ENCODE peak calls at places on chromosomes 3 and 15, in eight cellular contexts. W is HCT116, C is MM.1S, D is GM23338, V is OCI-LY7, E is SK-N-SH, S is hepatocyte, T is PC-3. M is an unnamed sample.

GRCh38 chr3:50806031-50806430 is 131.3 kb downstream of the DOCK3 start:
- DNase-seq in W (no peak), C (peak), D (no peak), V (no peak), E (no peak), S (no peak), T (peak), M (no peak)

GRCh38 chr15:25597576-25597975 is 158.8 kb upstream of the UBE3A start:
- DNase-seq in W (no peak), C (no peak), D (no peak), V (no peak), E (no peak), S (no peak), T (no peak), M (no peak)

GRCh38 chr3:111903067-111903511 is 44.0 kb downstream of the PHLDB2 start:
- DNase-seq in W (peak), C (no peak), D (peak), V (no peak), E (no peak), S (no peak), T (peak), M (peak)

GRCh38 chr15:72227192-72227586 is 3.8 kb downstream of the PKM start:
- DNase-seq in W (peak), C (no peak), D (no peak), V (peak), E (no peak), S (peak), T (peak), M (no peak)

GRCh38 chr15:91862891-91863520 is 9.5 kb downstream of the SLCO3A1 start:
- DNase-seq in W (no peak), C (no peak), D (no peak), V (no peak), E (no peak), S (no peak), T (no peak), M (no peak)

GRCh38 chr3:29695201-29695904 is 414.5 kb downstream of the RBMS3 start:
- DNase-seq in W (no peak), C (no peak), D (no peak), V (no peak), E (no peak), S (no peak), T (peak), M (no peak)

GRCh38 chr3:104388624-104389023 is 978.1 kb upstream of the ALCAM start:
- DNase-seq in W (no peak), C (peak), D (no peak), V (no peak), E (no peak), S (peak), T (peak), M (no peak)

GRCh38 chr15:40066531-40066930 is 27.6 kb upstream of the SRP14 start:
- DNase-seq in W (no peak), C (no peak), D (no peak), V (no peak), E (no peak), S (no peak), T (peak), M (no peak)

GRCh38 chr3:525415-525814 is 328.9 kb downstream of the CHL1 start:
- DNase-seq in W (no peak), C (no peak), D (no peak), V (peak), E (no peak), S (peak), T (no peak), M (no peak)

GRCh38 chr15:68678746-68679145 is 100.0 kb downstream of the CORO2B start:
- DNase-seq in W (no peak), C (no peak), D (no peak), V (no peak), E (no peak), S (no peak), T (no peak), M (no peak)

GRCh38 chr15:68677996-68678395 is 99.2 kb downstream of the CORO2B start:
- DNase-seq in W (no peak), C (no peak), D (no peak), V (no peak), E (no peak), S (no peak), T (no peak), M (no peak)

GRCh38 chr15:68676926-68677325 is 98.1 kb downstream of the CORO2B start:
- DNase-seq in W (no peak), C (no peak), D (no peak), V (no peak), E (no peak), S (no peak), T (no peak), M (no peak)

GRCh38 chr15:68679961-68680371 is 101.2 kb downstream of the CORO2B start:
- DNase-seq in W (no peak), C (no peak), D (no peak), V (no peak), E (no peak), S (no peak), T (no peak), M (no peak)

DNA sequence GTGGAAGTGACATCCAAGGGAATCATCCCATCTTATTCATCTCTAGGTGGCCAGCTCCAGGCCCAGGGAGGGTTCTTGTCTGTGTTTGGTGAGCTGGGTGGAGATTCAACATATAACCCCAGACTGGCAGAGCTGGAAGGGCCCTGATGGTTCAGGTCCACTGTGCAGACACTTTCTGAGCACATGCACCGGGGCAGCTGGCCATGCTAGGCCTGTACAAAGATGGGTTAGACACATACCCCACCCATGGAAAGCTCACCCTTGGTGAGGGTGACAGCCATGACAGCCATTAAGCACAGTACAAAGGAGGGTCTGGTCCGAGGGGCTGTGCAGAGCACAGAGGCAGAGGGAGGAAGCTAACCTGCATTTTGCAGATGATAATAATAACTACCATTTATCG is 100.4 kb downstream of the CORO2B start:
- DNase-seq in W (no peak), C (no peak), D (no peak), V (no peak), E (no peak), S (no peak), T (no peak), M (no peak)
- H3K27ac ChIP-seq in W (no peak), C (no peak), D (no peak), V (no peak), E (no peak), S (no peak), T (no peak), M (no peak)

GRCh38 chr3:105813710-105814109 is 55.1 kb downstream of the CBLB start:
- DNase-seq in W (no peak), C (no peak), D (no peak), V (no peak), E (no peak), S (no peak), T (no peak), M (no peak)
- TF ChIP-seq CTCF in W (no peak), C (no peak), D (no peak), V (no peak), E (no peak), S (no peak), T (no peak), M (no peak)

GRCh38 chr15:66195621-66196230 is 57.8 kb downstream of the MEGF11 start:
- DNase-seq in W (no peak), C (no peak), D (no peak), V (no peak), E (no peak), S (no peak), T (no peak), M (no peak)

GRCh38 chr15:66193066-66193465 is 60.5 kb downstream of the MEGF11 start:
- DNase-seq in W (no peak), C (no peak), D (no peak), V (no peak), E (no peak), S (no peak), T (peak), M (no peak)

GRCh38 chr15:66196565-66196964 is 57.0 kb downstream of the MEGF11 start:
- DNase-seq in W (peak), C (no peak), D (no peak), V (no peak), E (no peak), S (no peak), T (peak), M (no peak)
- TF ChIP-seq EZH2phosphoT487 in W (no peak), C (no peak), D (no peak), V (no peak), E (no peak), S (no peak), T (no peak), M (no peak)

GRCh38 chr3:17759901-17760300 is 17.5 kb upstream of the TBC1D5 start:
- DNase-seq in W (no peak), C (no peak), D (no peak), V (no peak), E (no peak), S (no peak), T (peak), M (no peak)
- H3K27ac ChIP-seq in W (no peak), C (no peak), D (no peak), V (no peak), E (no peak), S (no peak), T (no peak), M (no peak)

DNA sequence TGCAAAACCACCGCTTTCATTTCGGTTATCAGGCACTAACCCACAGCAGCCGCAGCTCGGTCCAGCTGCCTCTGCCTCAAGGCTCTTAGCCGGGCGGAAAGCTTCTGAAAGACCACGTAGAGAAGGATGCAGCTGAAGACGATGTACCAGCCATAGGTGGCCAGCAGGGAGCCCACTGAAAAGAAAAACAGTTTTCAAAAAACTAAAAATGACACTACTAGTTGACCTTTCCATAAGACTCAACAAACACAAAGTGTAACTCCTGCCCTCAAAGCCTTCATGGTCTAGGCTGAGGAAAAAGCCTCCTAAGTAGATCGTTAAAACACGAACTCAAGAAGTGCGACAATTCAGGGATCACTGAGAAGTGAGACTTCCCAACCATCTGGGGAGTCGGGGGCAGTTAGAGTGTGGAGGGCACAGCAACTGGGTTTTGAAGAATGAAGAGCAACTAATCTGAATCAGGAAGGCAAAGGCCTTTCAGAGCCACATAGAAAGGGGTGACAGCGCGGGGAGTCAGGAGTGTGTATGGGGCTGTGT is 716 bp downstream of the SELENOS start:
- DNase-seq in W (no peak), C (peak), D (peak), V (peak), E (peak), S (peak), T (peak), M (peak)
- TF ChIP-seq CTCF in W (peak), C (peak), D (no peak), V (peak), E (peak), S (peak), T (peak), M (peak)

GRCh38 chr3:120681506-120682038 is 467 bp downstream of the HGD start:
- DNase-seq in W (no peak), C (no peak), D (no peak), V (no peak), E (no peak), S (no peak), T (no peak), M (no peak)

GRCh38 chr3:120678331-120678845 is 3.7 kb downstream of the HGD start:
- DNase-seq in W (no peak), C (no peak), D (peak), V (peak), E (no peak), S (peak), T (peak), M (peak)

GRCh38 chr3:120681018-120681417 is 1.0 kb downstream of the HGD start:
- DNase-seq in W (no peak), C (no peak), D (no peak), V (no peak), E (no peak), S (no peak), T (no peak), M (no peak)

GRCh38 chr3:120680193-120680894 is 1.7 kb downstream of the HGD start:
- DNase-seq in W (no peak), C (no peak), D (peak), V (no peak), E (no peak), S (no peak), T (no peak), M (no peak)

DNA sequence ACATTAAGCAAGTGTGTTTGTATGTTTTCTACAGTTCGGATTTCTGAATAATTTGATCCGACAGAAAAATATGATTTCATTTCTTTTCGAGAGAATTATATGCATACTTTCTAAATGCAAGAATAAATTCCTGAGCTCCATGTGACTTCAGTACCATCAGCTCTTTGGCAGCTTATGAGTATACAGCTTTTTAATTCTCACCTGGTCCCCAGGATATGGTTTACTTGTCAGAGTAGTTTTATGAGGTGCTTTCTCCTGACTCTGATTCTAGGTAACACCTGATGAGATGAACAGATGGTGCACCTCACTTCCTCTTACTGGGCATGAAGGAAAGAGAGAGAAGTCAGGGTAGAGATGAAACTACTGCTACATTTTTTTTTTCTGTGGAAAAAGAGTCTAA is 3.1 kb downstream of the HGD start:
- DNase-seq in W (no peak), C (peak), D (no peak), V (peak), E (no peak), S (no peak), T (no peak), M (no peak)
- TF ChIP-seq EZH2phosphoT487 in W (no peak), C (no peak), D (no peak), V (no peak), E (no peak), S (no peak), T (no peak), M (no peak)

GRCh38 chr15:68814596-68814995 is 6.1 kb downstream of the ANP32A start:
- DNase-seq in W (no peak), C (no peak), D (no peak), V (no peak), E (no peak), S (no peak), T (no peak), M (no peak)

GRCh38 chr15:68815598-68815997 is 5.1 kb downstream of the ANP32A start:
- DNase-seq in W (no peak), C (no peak), D (no peak), V (no peak), E (no peak), S (no peak), T (peak), M (no peak)

GRCh38 chr15:68816795-68817303 is 3.8 kb downstream of the ANP32A start:
- DNase-seq in W (no peak), C (no peak), D (no peak), V (peak), E (no peak), S (peak), T (peak), M (no peak)

GRCh38 chr15:68817304-68818087 is 3.2 kb downstream of the ANP32A start:
- DNase-seq in W (no peak), C (peak), D (peak), V (peak), E (peak), S (peak), T (peak), M (peak)

GRCh38 chr15:68816158-68816557 is 4.5 kb downstream of the ANP32A start:
- DNase-seq in W (no peak), C (no peak), D (no peak), V (peak), E (no peak), S (no peak), T (no peak), M (no peak)
- H3K27ac ChIP-seq in W (no peak), C (no peak), D (no peak), V (peak), E (no peak), S (peak), T (no peak), M (no peak)

M was measured in neural progenitor cell.